ENCODE peak calls at places on chromosome 5, in four cellular contexts. T, C, N and Z are unnamed samples.
A peak's percentile ranks its signal among the peaks of the same experiment; 100 is the strongest.

GRCh38 chr5:145824040-145824439 is 11.1 kb downstream of the PRELID2 start:
- DNase-seq in C (no peak), T (no peak), N (no peak), Z (no peak)

GRCh38 chr5:167592114-167592513 is 699.3 kb upstream of the WWC1 start:
- DNase-seq in T (peak; percentile 38), N (no peak), C (no peak), Z (no peak)

GRCh38 chr5:14879393-14879792 is 7.8 kb upstream of the ANKH start:
- DNase-seq in T (no peak), C (no peak), N (no peak), Z (no peak)

GRCh38 chr5:999724-1000123 is 8.9 kb upstream of the NKD2 start:
- DNase-seq in C (no peak), T (no peak), N (no peak), Z (peak; percentile 38)

GRCh38 chr5:171442287-171443042 is 23.0 kb downstream of the FGF18 start:
- DNase-seq in C (no peak), T (no peak), N (no peak), Z (peak; percentile 43)

GRCh38 chr5:153480401-153480800 is 10.1 kb upstream of the GRIA1 start:
- DNase-seq in N (no peak), C (no peak), T (no peak), Z (peak; percentile 28)

GRCh38 chr5:116864157-116864837 is 289.7 kb upstream of the SEMA6A start:
- DNase-seq in T (no peak), N (no peak), C (no peak), Z (peak; percentile 7)

GRCh38 chr5:127916875-127917573 is 166.5 kb upstream of the SLC12A2 start:
- DNase-seq in C (no peak), N (no peak), T (no peak), Z (no peak)

GRCh38 chr5:16916262-16916878 is 19.7 kb downstream of the MYO10 start:
- DNase-seq in T (peak; percentile 66), C (no peak), N (no peak), Z (no peak)

GRCh38 chr5:68683632-68684035 is 410.2 kb upstream of the SLC30A5 start:
- DNase-seq in N (no peak), C (peak; percentile 58), T (peak; percentile 91), Z (peak; percentile 19)

GRCh38 chr5:156641690-156642089 is 208.4 kb upstream of the PPP1R2B start:
- DNase-seq in T (no peak), N (no peak), C (no peak), Z (no peak)

GRCh38 chr5:133321833-133322420 is 270.1 kb downstream of the HSPA4 start:
- DNase-seq in T (no peak), N (no peak), C (no peak), Z (peak; percentile 15)

GRCh38 chr5:142959683-142960308 is 189.6 kb downstream of the ARHGAP26 start:
- DNase-seq in C (no peak), T (peak; percentile 36), N (no peak), Z (no peak)

GRCh38 chr5:108997720-108998119 is 250.0 kb downstream of the FER start:
- DNase-seq in C (no peak), T (no peak), N (no peak), Z (no peak)

GRCh38 chr5:141373673-141374317 is at the start of gene PCDHGA6:
- DNase-seq in N (no peak), T (no peak), C (no peak), Z (no peak)

GRCh38 chr5:28975508-28975907 is 1937.1 kb upstream of the CDH9 start:
- DNase-seq in N (no peak), C (no peak), T (no peak), Z (no peak)

GRCh38 chr5:80707645-80708044 is 52.9 kb upstream of the DHFR start:
- DNase-seq in T (no peak), N (no peak), C (no peak), Z (no peak)

GRCh38 chr5:144156767-144157171 is 13.7 kb downstream of the YIPF5 start:
- DNase-seq in N (no peak), C (no peak), T (no peak), Z (no peak)

GRCh38 chr5:67160985-67161384 is 35.6 kb downstream of the CD180 start:
- DNase-seq in N (no peak), C (no peak), T (peak; percentile 58), Z (no peak)

GRCh38 chr5:64163135-64163534 is 2.5 kb upstream of the RNF180 start:
- DNase-seq in T (no peak), N (no peak), C (no peak), Z (no peak)

GRCh38 chr5:64164166-64164565 is 1.5 kb upstream of the RNF180 start:
- DNase-seq in N (no peak), T (no peak), C (no peak), Z (no peak)

GRCh38 chr5:64165500-64166200 is at the start of gene RNF180:
- DNase-seq in N (no peak), T (peak; percentile 21), C (peak; percentile 30), Z (peak; percentile 75)

GRCh38 chr5:64165160-64165499 is 513 bp upstream of the RNF180 start:
- DNase-seq in C (no peak), T (no peak), N (no peak), Z (no peak)

GRCh38 chr5:64163746-64164145 is 1.9 kb upstream of the RNF180 start:
- DNase-seq in N (no peak), C (no peak), T (no peak), Z (no peak)
- TF ChIP-seq CTCF in N (no peak), C (no peak), T (no peak), Z (no peak)

GRCh38 chr5:170393958-170394357 is 4.8 kb upstream of the KCNMB1 start:
- DNase-seq in N (no peak), T (no peak), C (no peak), Z (no peak)
- H3K27ac ChIP-seq in N (no peak overlapping the region), T (no peak overlapping the region), C (no peak overlapping the region), Z (no peak overlapping the region)

DNA sequence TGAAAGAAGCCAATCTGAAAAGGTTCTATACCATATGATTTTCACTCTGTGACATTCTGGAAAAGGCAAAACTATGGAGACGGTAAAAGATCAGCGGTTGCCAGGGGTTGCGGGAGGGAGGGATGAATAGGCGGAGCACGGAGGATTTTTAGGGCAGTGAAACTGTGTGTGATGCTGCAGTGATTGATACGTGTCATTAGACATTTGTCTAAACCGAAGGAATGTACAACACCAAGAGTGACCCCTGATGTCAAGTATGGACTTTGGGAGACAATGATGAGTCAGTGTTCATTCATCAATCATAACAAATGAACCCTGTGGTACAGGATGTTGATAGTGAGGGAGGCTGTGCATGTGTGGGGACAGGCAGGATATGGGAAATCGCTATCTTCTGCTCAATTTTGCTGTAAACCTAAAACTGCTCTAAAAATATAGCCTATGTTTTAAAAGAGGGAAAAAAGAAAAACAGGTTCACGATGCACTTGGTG is 34.4 kb downstream of the ERGIC1 start:
- DNase-seq in N (no peak), C (no peak), T (peak; percentile 91), Z (no peak)
- H3K4me3 ChIP-seq in N (peak overlapping the region; percentile 44), C (no peak overlapping the region), T (peak overlapping the region; percentile 18), Z (no peak overlapping the region)

DNA sequence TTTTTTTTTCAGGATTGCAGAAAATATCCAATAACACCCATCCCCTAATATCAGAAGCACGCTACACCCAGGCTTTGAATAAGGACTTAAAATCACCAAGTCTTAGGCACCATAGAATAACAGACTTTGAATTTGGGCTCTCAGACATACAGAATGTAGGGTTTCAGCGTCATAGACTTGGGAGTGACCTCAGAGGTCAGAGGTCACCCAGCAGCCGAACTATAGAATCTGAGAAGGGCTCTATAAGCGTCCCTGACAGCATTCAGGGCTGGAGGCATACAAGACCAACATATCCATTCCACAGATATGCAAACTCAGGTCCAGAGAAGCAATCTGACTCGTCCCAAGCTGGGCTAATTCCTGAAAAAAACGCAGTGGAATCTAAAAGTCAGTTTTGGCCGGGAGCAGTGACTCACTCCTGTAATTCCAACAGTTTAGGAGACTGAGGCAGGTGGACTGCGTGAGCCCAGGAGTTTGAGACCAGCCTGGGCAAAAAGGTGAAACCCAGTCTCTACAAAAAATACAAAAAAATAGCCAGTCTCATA is 34.7 kb downstream of the SLC6A7 start:
- DNase-seq in T (no peak), C (no peak), N (no peak), Z (no peak)
- TF ChIP-seq CTCF in T (no peak), C (no peak), N (no peak), Z (no peak)

GRCh38 chr5:177376107-177376506 is 8.1 kb upstream of the SLC34A1 start:
- DNase-seq in T (no peak), N (no peak), C (no peak), Z (no peak)

GRCh38 chr5:177377851-177378776 is 6.1 kb upstream of the SLC34A1 start:
- DNase-seq in N (no peak), T (no peak), C (no peak), Z (no peak)

GRCh38 chr5:177382423-177383029 is 1.7 kb upstream of the SLC34A1 start:
- DNase-seq in C (no peak), N (no peak), T (peak; percentile 59), Z (no peak)

GRCh38 chr5:177380805-177381126 is 3.5 kb upstream of the SLC34A1 start:
- DNase-seq in N (no peak), T (no peak), C (no peak), Z (no peak)

GRCh38 chr5:177378884-177379883 is 5.0 kb upstream of the SLC34A1 start:
- DNase-seq in C (no peak), T (peak; percentile 89), N (no peak), Z (no peak)
- H3K27ac ChIP-seq in C (no peak overlapping the region), T (peak overlapping the region; percentile 85), N (no peak overlapping the region), Z (no peak overlapping the region)

GRCh38 chr5:159915913-159916840 is at the start of gene ADRA1B:
- DNase-seq in T (peak; percentile 76), N (peak; percentile 81), C (peak; percentile 73), Z (peak; percentile 72)
- H3K4me3 ChIP-seq in T (peak within 1 kb of the TSS; percentile 63), N (peak within 1 kb of the TSS; percentile 83), C (peak within 1 kb of the TSS; percentile 47), Z (peak within 1 kb of the TSS; percentile 49)

DNA sequence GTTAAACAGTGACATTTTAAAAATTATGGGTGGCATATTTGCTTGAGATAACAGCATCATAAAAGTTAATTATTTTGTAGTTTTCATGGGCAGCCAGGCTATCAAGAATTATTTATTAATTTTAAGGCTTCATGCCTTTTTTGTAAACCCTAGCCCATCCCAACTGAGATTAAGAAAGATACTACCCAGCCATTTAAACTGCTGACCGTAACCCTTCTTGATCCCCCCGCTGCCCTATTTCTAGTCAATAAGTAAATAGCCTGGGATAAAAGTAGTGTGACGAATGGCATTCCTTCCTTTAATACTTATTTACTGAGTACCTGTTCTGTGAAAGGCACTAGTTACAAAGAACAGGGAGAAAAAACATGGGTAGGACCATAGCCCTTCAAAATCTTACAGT is 88.3 kb downstream of the DROSHA start:
- DNase-seq in C (no peak), N (no peak), T (no peak), Z (no peak)
- TF ChIP-seq CTCF in C (no peak), N (no peak), T (no peak), Z (no peak)